ENCODE peak calls at places on chromosomes 11 and 22, in ten cellular contexts. I is OCI-LY7, H is ovary, M is MCF 10A, X is Peyer's patch, N is AG09309, J is hepatocyte, G is transverse colon, W is activated B cell treated with CpG ODN at 0.5 μM for 24 hours, F is HFFc6. U is an unnamed sample.

GRCh38 chr11:134244593-134244992 is 8.6 kb downstream of the THYN1 start:
- DNase-seq in W (no peak), H (no peak), G (no peak), X (no peak), F (peak), N (no peak), M (peak), I (peak), J (peak), U (no peak)

GRCh38 chr22:26632422-26633155 is 10.8 kb downstream of the CRYBA4 start:
- DNase-seq in X (no peak), N (no peak), J (no peak), G (no peak), W (no peak), I (no peak), H (no peak), F (no peak), M (no peak), U (no peak)

GRCh38 chr11:117979481-117980211 is 6.5 kb upstream of the IL10RA start:
- DNase-seq in M (no peak), X (no peak), H (no peak), J (no peak), F (no peak), N (no peak), W (no peak), G (no peak), I (peak), U (peak)

GRCh38 chr11:57456960-57457642 is 3.2 kb upstream of the RTN4RL2 start:
- DNase-seq in I (peak), M (peak), W (peak), X (peak), H (peak), J (peak), F (peak), G (peak), N (peak), U (peak)

GRCh38 chr11:115017529-115017928 is 339.2 kb downstream of the NXPE2 start:
- DNase-seq in M (no peak), I (no peak), X (no peak), J (no peak), N (no peak), W (no peak), F (no peak), H (no peak), G (no peak), U (no peak)

GRCh38 chr11:48066881-48067800 is 86.8 kb downstream of the PTPRJ start:
- DNase-seq in X (no peak), J (no peak), N (no peak), I (no peak), H (no peak), G (no peak), M (no peak), F (no peak), W (no peak), U (no peak)

GRCh38 chr11:120137611-120138521 is at the start of gene TRIM29:
- DNase-seq in X (peak), M (peak), F (no peak), J (peak), I (no peak), G (peak), W (no peak), H (peak), N (no peak), U (peak)

GRCh38 chr11:130369713-130370112 is 55.0 kb upstream of the ZBTB44 start:
- DNase-seq in H (no peak), N (no peak), I (no peak), G (no peak), X (no peak), F (no peak), J (no peak), W (no peak), M (no peak), U (no peak)

GRCh38 chr22:43467571-43467970 is 55.8 kb downstream of the MPPED1 start:
- DNase-seq in G (no peak), H (no peak), N (no peak), W (no peak), J (no peak), X (no peak), M (no peak), I (no peak), F (no peak), U (no peak)

GRCh38 chr11:134854391-134854991 is 442.4 kb upstream of the B3GAT1 start:
- DNase-seq in N (no peak), J (no peak), W (no peak), F (no peak), I (no peak), X (no peak), M (no peak), G (no peak), H (no peak), U (no peak)

GRCh38 chr11:69636512-69636866 is 4.5 kb upstream of the CCND1 start:
- DNase-seq in N (peak), X (peak), M (peak), F (peak), H (peak), I (no peak), W (no peak), J (peak), G (peak), U (peak)

GRCh38 chr11:69934861-69935494 is 115.8 kb upstream of the FGF3 start:
- DNase-seq in H (peak), J (no peak), G (no peak), W (no peak), N (no peak), F (no peak), X (peak), M (peak), I (no peak), U (no peak)

GRCh38 chr11:116072776-116073175 is 568.6 kb upstream of the CADM1 start:
- DNase-seq in M (no peak), I (peak), F (no peak), N (no peak), X (no peak), H (no peak), G (no peak), W (no peak), J (peak), U (no peak)

GRCh38 chr11:105132716-105133511 is 6.7 kb downstream of the CARD18 start:
- DNase-seq in H (no peak), I (no peak), N (no peak), M (peak), W (no peak), G (no peak), J (no peak), X (no peak), F (peak), U (no peak)

GRCh38 chr22:22855617-22856308 is 31.9 kb upstream of the IGLL5 start:
- DNase-seq in N (no peak), J (peak), X (no peak), M (peak), H (no peak), F (no peak), W (peak), I (peak), G (peak), U (no peak)

GRCh38 chr11:119380816-119381185 is 689 bp downstream of the USP2 start:
- DNase-seq in N (no peak), W (no peak), I (peak), F (no peak), M (no peak), H (peak), X (no peak), G (no peak), J (no peak), U (no peak)

GRCh38 chr11:17652556-17652955 is 66.8 kb upstream of the MYOD1 start:
- DNase-seq in H (no peak), N (no peak), X (no peak), F (no peak), W (no peak), G (no peak), I (no peak), J (no peak), M (no peak), U (no peak)

GRCh38 chr11:57370251-57370650 is 10.7 kb downstream of the PRG3 start:
- DNase-seq in G (no peak), X (no peak), M (peak), H (no peak), N (peak), F (peak), J (no peak), W (no peak), I (no peak), U (no peak)

GRCh38 chr11:76161261-76161961 is 44.9 kb downstream of the WNT11 start:
- DNase-seq in I (no peak), M (no peak), N (no peak), G (no peak), H (peak), X (no peak), J (peak), F (no peak), W (no peak), U (no peak)

GRCh38 chr11:121452609-121453150 is at the start of gene SORL1-AS1:
- DNase-seq in J (peak), X (no peak), I (peak), W (no peak), M (no peak), F (no peak), N (no peak), G (peak), H (no peak), U (no peak)

GRCh38 chr22:41687901-41688364 is 734 bp downstream of the SNU13 start:
- DNase-seq in H (peak), G (peak), M (no peak), W (no peak), F (no peak), J (peak), N (no peak), I (peak), X (peak), U (no peak)

GRCh38 chr11:67045314-67045713 is 11.3 kb upstream of the RHOD start:
- DNase-seq in I (no peak), W (no peak), H (no peak), M (peak), G (no peak), J (no peak), N (peak), F (peak), X (no peak), U (no peak)

GRCh38 chr11:43922974-43923326 is 19.5 kb upstream of the C11orf96 start:
- DNase-seq in F (no peak), I (no peak), M (no peak), N (no peak), X (no peak), J (no peak), G (no peak), H (no peak), W (no peak), U (no peak)

GRCh38 chr11:43925932-43926505 is 16.4 kb upstream of the C11orf96 start:
- DNase-seq in X (no peak), J (no peak), F (no peak), H (peak), G (no peak), M (no peak), N (no peak), W (no peak), I (no peak), U (no peak)

GRCh38 chr11:43923327-43924111 is 18.9 kb upstream of the C11orf96 start:
- DNase-seq in F (peak), J (peak), H (peak), I (no peak), M (no peak), X (no peak), G (no peak), N (no peak), W (no peak), U (peak)

GRCh38 chr11:43925063-43925931 is 17.1 kb upstream of the C11orf96 start:
- DNase-seq in H (no peak), X (no peak), G (no peak), J (no peak), W (no peak), I (no peak), N (no peak), F (no peak), M (no peak), U (no peak)

DNA sequence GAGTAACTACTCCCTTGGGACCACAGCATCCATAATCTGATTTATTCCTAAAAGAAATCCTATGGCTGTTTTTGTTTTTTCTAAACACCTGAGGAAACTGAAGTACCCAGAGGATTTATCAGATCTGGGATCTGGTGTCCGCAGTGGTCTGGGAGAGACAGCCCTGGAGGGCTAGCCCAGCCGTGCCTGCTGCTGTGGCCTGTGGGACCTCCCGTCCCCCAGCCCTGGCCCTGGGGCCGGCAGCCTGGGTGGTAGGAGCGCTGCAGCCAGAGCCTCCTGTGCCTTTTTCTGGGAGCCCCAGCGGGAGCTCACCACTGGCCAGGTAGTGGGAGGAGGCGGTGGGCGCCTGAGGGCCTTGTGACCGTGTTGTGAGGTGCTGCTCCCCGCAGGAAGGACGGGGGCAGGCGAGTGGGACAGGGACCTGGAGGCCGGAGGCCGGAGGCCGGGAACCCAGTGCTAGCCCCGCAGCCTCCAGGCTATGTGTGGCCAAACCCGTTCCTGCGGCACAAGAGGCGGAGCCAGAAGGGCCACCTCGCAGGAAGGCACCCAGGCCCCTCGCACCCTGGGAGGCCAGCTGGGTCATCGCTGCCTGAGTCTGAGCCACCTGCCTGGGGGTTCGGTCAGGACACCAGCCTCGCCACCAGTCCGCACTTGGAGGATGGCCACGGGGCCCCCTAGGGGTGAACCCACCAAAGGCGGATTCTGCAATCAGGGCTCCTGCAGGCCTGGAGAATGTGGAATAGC is 18.2 kb upstream of the C11orf96 start:
- DNase-seq in F (no peak), I (no peak), J (no peak), W (no peak), N (no peak), G (no peak), M (no peak), H (peak), X (no peak), U (no peak)
- TF ChIP-seq CTCF in F (peak), I (no peak), J (no peak), W (no peak), N (no peak), G (no peak), M (peak), H (peak), X (no peak), U (no peak)

GRCh38 chr11:93248602-93249001 is 50.8 kb upstream of the SLC36A4 start:
- DNase-seq in W (no peak), X (no peak), H (no peak), F (peak), M (no peak), N (no peak), I (peak), J (no peak), G (no peak), U (no peak)

GRCh38 chr11:93249437-93250210 is 51.8 kb upstream of the SLC36A4 start:
- DNase-seq in G (no peak), H (no peak), W (no peak), I (no peak), M (peak), X (no peak), F (no peak), J (peak), N (no peak), U (no peak)

GRCh38 chr11:93253111-93253510 is 55.3 kb upstream of the SLC36A4 start:
- DNase-seq in M (no peak), N (no peak), H (no peak), W (no peak), F (no peak), G (no peak), J (no peak), X (no peak), I (no peak), U (no peak)

GRCh38 chr11:93251922-93252321 is 54.1 kb upstream of the SLC36A4 start:
- DNase-seq in G (no peak), F (no peak), N (no peak), J (no peak), M (no peak), X (no peak), W (no peak), I (no peak), H (no peak), U (no peak)
- TF ChIP-seq CTCF in G (no peak), F (no peak), N (no peak), J (no peak), M (no peak), X (no peak), W (no peak), I (no peak), H (no peak), U (no peak)

GRCh38 chr11:6686006-6686405 is 2.9 kb upstream of the MRPL17 start:
- DNase-seq in N (no peak), I (no peak), H (no peak), G (no peak), F (no peak), M (no peak), W (no peak), J (no peak), X (no peak), U (no peak)

GRCh38 chr11:6682936-6683861 is at the start of gene MRPL17:
- DNase-seq in N (peak), H (peak), X (peak), J (peak), M (peak), F (peak), I (peak), W (peak), G (peak), U (peak)

GRCh38 chr11:6681949-6682348 is 1.2 kb downstream of the MRPL17 start:
- DNase-seq in W (no peak), M (no peak), H (no peak), G (no peak), F (peak), X (no peak), I (peak), N (no peak), J (no peak), U (no peak)

GRCh38 chr11:6681505-6681904 is 1.6 kb downstream of the MRPL17 start:
- DNase-seq in G (no peak), N (no peak), X (no peak), F (no peak), M (no peak), I (no peak), H (no peak), J (no peak), W (no peak), U (no peak)

DNA sequence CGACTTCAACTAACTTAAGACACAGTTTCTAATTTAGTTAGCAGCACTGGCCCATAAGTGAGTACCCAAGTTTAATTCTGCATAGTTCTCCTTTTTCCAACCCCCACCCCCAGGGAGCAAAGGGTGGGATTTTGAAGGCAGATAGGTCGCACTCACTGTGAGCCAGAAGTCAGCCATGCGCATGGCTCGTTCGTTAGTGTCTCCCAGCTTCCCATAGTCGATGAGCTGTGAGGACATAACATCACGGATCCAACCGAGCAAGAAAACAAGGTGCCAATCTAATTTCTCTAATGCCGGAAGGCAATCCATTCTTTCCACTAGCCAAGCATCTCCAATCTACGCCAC is 577 bp downstream of the MRPL17 start:
- DNase-seq in I (peak), H (no peak), G (no peak), X (no peak), W (no peak), M (no peak), J (no peak), N (no peak), F (no peak), U (no peak)
- TF ChIP-seq CTCF in I (no peak), H (no peak), G (no peak), X (no peak), W (no peak), M (no peak), J (no peak), N (no peak), F (no peak), U (no peak)

GRCh38 chr22:19912236-19912999 is 29.2 kb upstream of the COMT start:
- DNase-seq in W (no peak), X (no peak), J (no peak), M (no peak), N (no peak), H (no peak), F (no peak), I (peak), G (no peak), U (no peak)
- TF ChIP-seq CTCF in W (no peak), X (no peak), J (peak), M (no peak), N (no peak), H (no peak), F (no peak), I (peak), G (no peak), U (no peak)

DNA sequence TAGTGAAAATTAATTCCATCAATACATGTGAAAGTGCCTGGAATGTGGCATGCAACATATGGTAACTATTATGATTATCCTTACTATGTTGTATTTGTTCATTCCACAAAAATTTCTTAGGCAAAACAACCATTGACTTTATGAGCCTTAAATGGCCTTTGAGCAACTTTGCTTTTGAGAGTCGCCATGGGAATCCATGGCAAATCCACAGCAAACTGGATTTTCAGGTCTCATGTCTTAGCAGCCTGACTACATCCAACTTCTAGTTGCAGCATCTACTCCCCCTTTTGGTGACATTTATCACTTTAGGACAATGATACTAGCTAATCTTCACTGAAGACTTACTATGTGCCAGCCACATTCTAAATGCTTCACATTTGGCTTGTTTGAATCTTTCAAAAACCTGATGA is 56.8 kb downstream of the SLC1A2 start:
- DNase-seq in J (no peak), H (no peak), G (no peak), F (peak), M (no peak), N (no peak), W (no peak), I (no peak), X (no peak), U (no peak)
- TF ChIP-seq CTCF in J (no peak), H (no peak), G (no peak), F (peak), M (no peak), N (no peak), W (no peak), I (no peak), X (no peak), U (no peak)

DNA sequence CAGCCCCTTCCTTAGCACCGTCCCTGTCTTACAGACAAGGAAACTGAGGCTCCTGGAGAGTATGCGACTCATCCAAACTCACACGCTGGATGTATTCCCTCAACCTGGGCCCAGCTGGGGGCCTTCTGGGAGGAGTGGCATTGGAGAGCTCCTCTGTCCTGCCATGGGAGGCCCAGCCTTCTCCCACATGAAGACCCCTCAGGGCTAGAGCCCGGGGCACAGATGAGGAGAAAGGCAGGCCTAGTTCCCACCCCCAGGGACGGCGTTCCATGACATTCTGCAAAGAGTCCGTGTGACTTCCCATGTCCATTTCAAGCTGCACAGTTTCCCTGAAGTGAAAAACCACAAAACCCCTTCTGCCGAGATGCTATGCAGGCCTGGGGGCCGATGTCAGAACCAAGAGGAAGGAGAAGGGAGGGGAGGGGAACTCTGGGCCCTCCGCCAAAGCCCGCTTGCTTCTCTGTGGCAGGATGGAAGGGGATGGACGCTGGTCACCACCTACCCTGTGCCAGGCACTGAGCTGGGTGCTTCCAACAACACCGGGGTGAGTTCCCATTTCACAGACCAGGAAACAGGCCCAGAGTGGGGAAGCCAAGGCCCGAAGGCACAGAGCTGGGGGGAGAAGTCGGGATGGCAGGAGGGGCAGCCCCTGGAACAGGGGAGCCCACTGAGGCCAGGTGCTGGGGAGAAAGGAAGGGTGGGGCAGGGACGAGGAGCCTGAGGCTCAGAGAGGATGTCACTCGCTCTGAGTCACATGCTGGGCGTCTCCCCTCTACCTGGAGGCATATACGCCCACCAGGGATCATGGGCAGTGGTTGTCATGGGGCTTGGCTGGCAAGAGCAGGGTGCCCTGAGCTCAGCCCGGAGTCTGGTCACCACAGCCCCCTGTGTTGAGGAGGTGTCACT is 15.7 kb downstream of the RAC2 start:
- DNase-seq in M (no peak), F (no peak), G (peak), N (no peak), X (no peak), J (peak), W (no peak), H (no peak), I (no peak), U (no peak)
- TF ChIP-seq CTCF in M (no peak), F (no peak), G (no peak), N (no peak), X (no peak), J (no peak), W (no peak), H (no peak), I (no peak), U (no peak)

GRCh38 chr11:103964390-103964789 is 72.0 kb upstream of the DDI1 start:
- DNase-seq in M (no peak), N (no peak), H (no peak), G (no peak), W (no peak), J (no peak), X (no peak), F (no peak), I (no peak), U (no peak)
- TF ChIP-seq CTCF in M (no peak), N (no peak), H (no peak), G (no peak), W (no peak), J (no peak), X (no peak), F (peak), I (peak), U (no peak)